ENCODE peak calls at places on chromosomes 2 and 18, in ten cellular contexts. One of them, this sample, is unnamed. For H3K36me3, the result is how much of the 10 kb centered on the place peaks cover.

GRCh38 chr2:110125292-110125691 is 9.7 kb upstream of the MALL start:
- DNase-seq in OCI-LY7: no peak
- DNase-seq in CD4-positive, alpha-beta memory T cell: no peak
- DNase-seq in CD4-positive, CD25-positive, alpha-beta regulatory T cell: no peak
- DNase-seq in lower lobe of right lung: no peak
- DNase-seq in uterus: no peak
- DNase-seq in small intestine: no peak
- DNase-seq in CD8-positive, alpha-beta memory T cell: no peak
- DNase-seq in Panc1: no peak
- DNase-seq in astrocyte: peak
- DNase-seq in this sample: no peak

GRCh38 chr18:62571037-62571436 is 48.2 kb downstream of the ZCCHC2 start:
- DNase-seq in OCI-LY7: no peak
- DNase-seq in CD4-positive, alpha-beta memory T cell: no peak
- DNase-seq in CD4-positive, CD25-positive, alpha-beta regulatory T cell: no peak
- DNase-seq in lower lobe of right lung: no peak
- DNase-seq in uterus: no peak
- DNase-seq in small intestine: no peak
- DNase-seq in CD8-positive, alpha-beta memory T cell: no peak
- DNase-seq in Panc1: no peak
- DNase-seq in astrocyte: no peak
- DNase-seq in this sample: no peak

GRCh38 chr18:11119550-11119949 is 29.8 kb downstream of the PIEZO2 start:
- DNase-seq in OCI-LY7: no peak
- DNase-seq in CD4-positive, alpha-beta memory T cell: no peak
- DNase-seq in CD4-positive, CD25-positive, alpha-beta regulatory T cell: no peak
- DNase-seq in lower lobe of right lung: no peak
- DNase-seq in uterus: no peak
- DNase-seq in small intestine: no peak
- DNase-seq in CD8-positive, alpha-beta memory T cell: no peak
- DNase-seq in Panc1: no peak
- DNase-seq in astrocyte: peak
- DNase-seq in this sample: no peak

GRCh38 chr2:27291865-27292264 is 9.6 kb downstream of the TRIM54 start:
- DNase-seq in OCI-LY7: peak
- DNase-seq in CD4-positive, alpha-beta memory T cell: no peak
- DNase-seq in CD4-positive, CD25-positive, alpha-beta regulatory T cell: no peak
- DNase-seq in lower lobe of right lung: no peak
- DNase-seq in uterus: no peak
- DNase-seq in small intestine: no peak
- DNase-seq in CD8-positive, alpha-beta memory T cell: no peak
- DNase-seq in Panc1: no peak
- DNase-seq in astrocyte: no peak
- DNase-seq in this sample: no peak

GRCh38 chr18:54750350-54750749 is 77.9 kb upstream of the RAB27B start:
- DNase-seq in OCI-LY7: no peak
- DNase-seq in CD4-positive, alpha-beta memory T cell: no peak
- DNase-seq in CD4-positive, CD25-positive, alpha-beta regulatory T cell: no peak
- DNase-seq in lower lobe of right lung: no peak
- DNase-seq in uterus: no peak
- DNase-seq in small intestine: no peak
- DNase-seq in CD8-positive, alpha-beta memory T cell: no peak
- DNase-seq in Panc1: no peak
- DNase-seq in astrocyte: no peak
- DNase-seq in this sample: no peak

GRCh38 chr2:169141713-169142352 is 72.5 kb downstream of the DHRS9 start:
- DNase-seq in OCI-LY7: peak
- DNase-seq in CD4-positive, alpha-beta memory T cell: peak
- DNase-seq in CD4-positive, CD25-positive, alpha-beta regulatory T cell: peak
- DNase-seq in lower lobe of right lung: no peak
- DNase-seq in uterus: no peak
- DNase-seq in small intestine: peak
- DNase-seq in CD8-positive, alpha-beta memory T cell: peak
- DNase-seq in Panc1: peak
- DNase-seq in astrocyte: peak
- DNase-seq in this sample: no peak

GRCh38 chr2:176997074-176997791 is 215.4 kb upstream of the HNRNPA3 start:
- DNase-seq in OCI-LY7: no peak
- DNase-seq in CD4-positive, alpha-beta memory T cell: no peak
- DNase-seq in CD4-positive, CD25-positive, alpha-beta regulatory T cell: no peak
- DNase-seq in lower lobe of right lung: no peak
- DNase-seq in uterus: no peak
- DNase-seq in small intestine: peak
- DNase-seq in CD8-positive, alpha-beta memory T cell: no peak
- DNase-seq in Panc1: peak
- DNase-seq in astrocyte: peak
- DNase-seq in this sample: no peak

GRCh38 chr2:178914259-178914849 is 107.1 kb upstream of the TTN start:
- DNase-seq in OCI-LY7: peak
- DNase-seq in CD4-positive, alpha-beta memory T cell: peak
- DNase-seq in CD4-positive, CD25-positive, alpha-beta regulatory T cell: peak
- DNase-seq in lower lobe of right lung: peak
- DNase-seq in uterus: peak
- DNase-seq in small intestine: peak
- DNase-seq in CD8-positive, alpha-beta memory T cell: peak
- DNase-seq in Panc1: peak
- DNase-seq in astrocyte: peak
- DNase-seq in this sample: peak

GRCh38 chr2:77954931-77955330 is 432.8 kb upstream of the LRRTM4 start:
- DNase-seq in OCI-LY7: no peak
- DNase-seq in CD4-positive, alpha-beta memory T cell: no peak
- DNase-seq in CD4-positive, CD25-positive, alpha-beta regulatory T cell: no peak
- DNase-seq in lower lobe of right lung: no peak
- DNase-seq in uterus: no peak
- DNase-seq in small intestine: no peak
- DNase-seq in CD8-positive, alpha-beta memory T cell: no peak
- DNase-seq in Panc1: no peak
- DNase-seq in astrocyte: no peak
- DNase-seq in this sample: no peak

GRCh38 chr2:222907790-222908431 is 47.1 kb downstream of the ACSL3 start:
- DNase-seq in OCI-LY7: no peak
- DNase-seq in CD4-positive, alpha-beta memory T cell: no peak
- DNase-seq in CD4-positive, CD25-positive, alpha-beta regulatory T cell: no peak
- DNase-seq in lower lobe of right lung: no peak
- DNase-seq in uterus: no peak
- DNase-seq in small intestine: no peak
- DNase-seq in CD8-positive, alpha-beta memory T cell: no peak
- DNase-seq in Panc1: no peak
- DNase-seq in astrocyte: peak
- DNase-seq in this sample: no peak

GRCh38 chr2:42964444-42965081 is 172.2 kb upstream of the HAAO start:
- DNase-seq in OCI-LY7: no peak
- DNase-seq in CD4-positive, alpha-beta memory T cell: no peak
- DNase-seq in CD4-positive, CD25-positive, alpha-beta regulatory T cell: no peak
- DNase-seq in lower lobe of right lung: peak
- DNase-seq in uterus: peak
- DNase-seq in small intestine: no peak
- DNase-seq in CD8-positive, alpha-beta memory T cell: no peak
- DNase-seq in Panc1: no peak
- DNase-seq in astrocyte: peak
- DNase-seq in this sample: peak

GRCh38 chr2:96907405-96908041 is 37.6 kb upstream of the SEMA4C start:
- DNase-seq in OCI-LY7: no peak
- DNase-seq in CD4-positive, alpha-beta memory T cell: no peak
- DNase-seq in CD4-positive, CD25-positive, alpha-beta regulatory T cell: no peak
- DNase-seq in lower lobe of right lung: peak
- DNase-seq in uterus: peak
- DNase-seq in small intestine: no peak
- DNase-seq in CD8-positive, alpha-beta memory T cell: no peak
- DNase-seq in Panc1: no peak
- DNase-seq in astrocyte: peak
- DNase-seq in this sample: peak

GRCh38 chr18:35178260-35178659 is 62.6 kb upstream of the ZNF397 start:
- DNase-seq in OCI-LY7: no peak
- DNase-seq in CD4-positive, alpha-beta memory T cell: no peak
- DNase-seq in CD4-positive, CD25-positive, alpha-beta regulatory T cell: no peak
- DNase-seq in lower lobe of right lung: no peak
- DNase-seq in uterus: no peak
- DNase-seq in small intestine: no peak
- DNase-seq in CD8-positive, alpha-beta memory T cell: no peak
- DNase-seq in Panc1: no peak
- DNase-seq in astrocyte: peak
- DNase-seq in this sample: no peak

GRCh38 chr2:169716229-169716886 is 17.3 kb upstream of the KLHL23 start:
- DNase-seq in OCI-LY7: no peak
- DNase-seq in CD4-positive, alpha-beta memory T cell: no peak
- DNase-seq in CD4-positive, CD25-positive, alpha-beta regulatory T cell: no peak
- DNase-seq in lower lobe of right lung: no peak
- DNase-seq in uterus: peak
- DNase-seq in small intestine: peak
- DNase-seq in CD8-positive, alpha-beta memory T cell: no peak
- DNase-seq in Panc1: no peak
- DNase-seq in astrocyte: peak
- DNase-seq in this sample: no peak

GRCh38 chr2:233451950-233452349 is 97.7 kb downstream of the DGKD start:
- DNase-seq in OCI-LY7: no peak
- DNase-seq in CD4-positive, alpha-beta memory T cell: no peak
- DNase-seq in CD4-positive, CD25-positive, alpha-beta regulatory T cell: no peak
- DNase-seq in lower lobe of right lung: peak
- DNase-seq in uterus: no peak
- DNase-seq in small intestine: no peak
- DNase-seq in CD8-positive, alpha-beta memory T cell: no peak
- DNase-seq in Panc1: no peak
- DNase-seq in astrocyte: no peak
- DNase-seq in this sample: no peak
- H3K36me3 ChIP-seq in OCI-LY7: half or more
- H3K36me3 ChIP-seq in CD4-positive, alpha-beta memory T cell: half or more
- H3K36me3 ChIP-seq in CD4-positive, CD25-positive, alpha-beta regulatory T cell: half or more
- H3K36me3 ChIP-seq in lower lobe of right lung: half or more
- H3K36me3 ChIP-seq in uterus: under half
- H3K36me3 ChIP-seq in small intestine: under half
- H3K36me3 ChIP-seq in CD8-positive, alpha-beta memory T cell: half or more
- H3K36me3 ChIP-seq in Panc1: under half
- H3K36me3 ChIP-seq in astrocyte: under half
- H3K36me3 ChIP-seq in this sample: half or more

GRCh38 chr18:49849331-49850217 is 36.2 kb upstream of the ACAA2 start:
- DNase-seq in OCI-LY7: no peak
- DNase-seq in CD4-positive, alpha-beta memory T cell: no peak
- DNase-seq in CD4-positive, CD25-positive, alpha-beta regulatory T cell: no peak
- DNase-seq in lower lobe of right lung: peak
- DNase-seq in uterus: no peak
- DNase-seq in small intestine: peak
- DNase-seq in CD8-positive, alpha-beta memory T cell: no peak
- DNase-seq in Panc1: peak
- DNase-seq in astrocyte: peak
- DNase-seq in this sample: no peak
- H3K4me3 ChIP-seq in OCI-LY7: no peak
- H3K4me3 ChIP-seq in CD4-positive, alpha-beta memory T cell: no peak
- H3K4me3 ChIP-seq in CD4-positive, CD25-positive, alpha-beta regulatory T cell: no peak
- H3K4me3 ChIP-seq in lower lobe of right lung: no peak
- H3K4me3 ChIP-seq in uterus: no peak
- H3K4me3 ChIP-seq in small intestine: no peak
- H3K4me3 ChIP-seq in CD8-positive, alpha-beta memory T cell: no peak
- H3K4me3 ChIP-seq in Panc1: no peak
- H3K4me3 ChIP-seq in astrocyte: no peak
- H3K4me3 ChIP-seq in this sample: no peak

GRCh38 chr2:28624436-28624797 is 127.2 kb upstream of the PPP1CB start:
- DNase-seq in OCI-LY7: no peak
- DNase-seq in CD4-positive, alpha-beta memory T cell: no peak
- DNase-seq in CD4-positive, CD25-positive, alpha-beta regulatory T cell: no peak
- DNase-seq in lower lobe of right lung: no peak
- DNase-seq in uterus: no peak
- DNase-seq in small intestine: no peak
- DNase-seq in CD8-positive, alpha-beta memory T cell: no peak
- DNase-seq in Panc1: no peak
- DNase-seq in astrocyte: no peak
- DNase-seq in this sample: no peak

GRCh38 chr2:28624798-28625701 is 126.6 kb upstream of the PPP1CB start:
- DNase-seq in OCI-LY7: no peak
- DNase-seq in CD4-positive, alpha-beta memory T cell: peak
- DNase-seq in CD4-positive, CD25-positive, alpha-beta regulatory T cell: peak
- DNase-seq in lower lobe of right lung: peak
- DNase-seq in uterus: peak
- DNase-seq in small intestine: peak
- DNase-seq in CD8-positive, alpha-beta memory T cell: peak
- DNase-seq in Panc1: no peak
- DNase-seq in astrocyte: peak
- DNase-seq in this sample: peak

GRCh38 chr2:28626891-28627421 is 124.7 kb upstream of the PPP1CB start:
- DNase-seq in OCI-LY7: no peak
- DNase-seq in CD4-positive, alpha-beta memory T cell: no peak
- DNase-seq in CD4-positive, CD25-positive, alpha-beta regulatory T cell: no peak
- DNase-seq in lower lobe of right lung: no peak
- DNase-seq in uterus: peak
- DNase-seq in small intestine: no peak
- DNase-seq in CD8-positive, alpha-beta memory T cell: no peak
- DNase-seq in Panc1: no peak
- DNase-seq in astrocyte: peak
- DNase-seq in this sample: no peak

GRCh38 chr2:28627722-28628480 is 123.7 kb upstream of the PPP1CB start:
- DNase-seq in OCI-LY7: no peak
- DNase-seq in CD4-positive, alpha-beta memory T cell: no peak
- DNase-seq in CD4-positive, CD25-positive, alpha-beta regulatory T cell: no peak
- DNase-seq in lower lobe of right lung: no peak
- DNase-seq in uterus: peak
- DNase-seq in small intestine: no peak
- DNase-seq in CD8-positive, alpha-beta memory T cell: no peak
- DNase-seq in Panc1: no peak
- DNase-seq in astrocyte: peak
- DNase-seq in this sample: peak

DNA sequence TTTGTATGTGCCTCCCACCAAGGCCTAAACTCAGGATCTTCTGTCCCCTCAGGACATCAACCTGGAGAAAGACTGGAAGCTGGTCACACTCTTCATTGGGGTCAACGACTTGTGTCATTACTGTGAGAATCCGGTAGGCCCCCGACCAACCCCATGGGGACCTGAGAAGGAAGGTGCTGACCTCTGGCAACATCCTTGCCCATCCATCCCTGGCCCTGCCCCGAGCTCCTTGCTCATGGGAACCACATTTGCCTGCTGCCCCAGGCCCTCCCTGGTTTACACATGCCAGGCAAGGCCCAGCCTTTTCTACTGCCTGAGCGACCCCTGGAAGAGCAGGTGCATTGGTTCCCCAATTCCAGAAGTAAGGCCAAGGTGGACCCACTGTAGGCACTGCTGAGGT is 125.3 kb upstream of the PPP1CB start:
- DNase-seq in OCI-LY7: no peak
- DNase-seq in CD4-positive, alpha-beta memory T cell: no peak
- DNase-seq in CD4-positive, CD25-positive, alpha-beta regulatory T cell: no peak
- DNase-seq in lower lobe of right lung: no peak
- DNase-seq in uterus: no peak
- DNase-seq in small intestine: no peak
- DNase-seq in CD8-positive, alpha-beta memory T cell: no peak
- DNase-seq in Panc1: no peak
- DNase-seq in astrocyte: no peak
- DNase-seq in this sample: no peak
- H3K27ac ChIP-seq in OCI-LY7: no peak
- H3K27ac ChIP-seq in CD4-positive, alpha-beta memory T cell: peak
- H3K27ac ChIP-seq in CD4-positive, CD25-positive, alpha-beta regulatory T cell: no peak
- H3K27ac ChIP-seq in lower lobe of right lung: peak
- H3K27ac ChIP-seq in uterus: peak
- H3K27ac ChIP-seq in small intestine: no peak
- H3K27ac ChIP-seq in CD8-positive, alpha-beta memory T cell: no peak
- H3K27ac ChIP-seq in Panc1: no peak
- H3K27ac ChIP-seq in astrocyte: no peak
- H3K27ac ChIP-seq in this sample: peak

DNA sequence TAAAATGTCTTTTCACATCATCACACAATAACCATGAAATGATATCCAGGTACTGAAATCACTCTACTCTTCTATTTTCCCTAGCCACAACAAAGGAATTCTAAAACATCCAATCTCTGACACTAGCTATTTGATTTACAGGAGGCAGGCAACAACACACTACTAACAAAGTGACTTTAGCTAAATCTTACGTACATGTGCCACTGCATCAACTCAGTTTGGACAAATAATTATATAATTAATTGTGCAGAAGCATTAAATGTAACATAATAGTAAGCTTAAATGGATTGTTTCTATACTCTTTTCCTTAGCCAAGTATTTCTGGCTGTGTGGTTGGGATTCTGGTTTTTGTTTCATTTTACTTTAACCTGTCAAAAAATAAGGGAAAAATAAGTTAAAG is 192.4 kb downstream of the AFF3 start:
- DNase-seq in OCI-LY7: no peak
- DNase-seq in CD4-positive, alpha-beta memory T cell: no peak
- DNase-seq in CD4-positive, CD25-positive, alpha-beta regulatory T cell: no peak
- DNase-seq in lower lobe of right lung: no peak
- DNase-seq in uterus: no peak
- DNase-seq in small intestine: no peak
- DNase-seq in CD8-positive, alpha-beta memory T cell: no peak
- DNase-seq in Panc1: no peak
- DNase-seq in astrocyte: no peak
- DNase-seq in this sample: no peak
- H3K36me3 ChIP-seq in OCI-LY7: half or more
- H3K36me3 ChIP-seq in CD4-positive, alpha-beta memory T cell: under half
- H3K36me3 ChIP-seq in CD4-positive, CD25-positive, alpha-beta regulatory T cell: under half
- H3K36me3 ChIP-seq in lower lobe of right lung: under half
- H3K36me3 ChIP-seq in uterus: under half
- H3K36me3 ChIP-seq in small intestine: under half
- H3K36me3 ChIP-seq in CD8-positive, alpha-beta memory T cell: under half
- H3K36me3 ChIP-seq in Panc1: under half
- H3K36me3 ChIP-seq in astrocyte: under half
- H3K36me3 ChIP-seq in this sample: under half

This sample was measured in heart left ventricle.